ENCODE peak calls at places on chromosomes 3 and 15, in four cellular contexts. T is posterior cingulate gyrus, M is caudate nucleus, L is HEK293T. N is an unnamed sample.

GRCh38 chr15:31457161-31457560 is 130.5 kb downstream of the KLF13 start:
- DNase-seq in T (no peak), L (no peak), M (no peak), N (no peak)

GRCh38 chr3:133038089-133038730 is at the start of gene TMEM108:
- DNase-seq in L (peak; percentile 95), M (peak; percentile 77), T (peak; percentile 97), N (peak; percentile 95)

GRCh38 chr3:52298147-52299098 is 10.8 kb downstream of the GLYCTK start:
- DNase-seq in T (no peak), L (no peak), M (no peak), N (no peak)

GRCh38 chr3:123586966-123587365 is 2.1 kb upstream of the HACD2 start:
- DNase-seq in L (no peak), M (no peak), T (no peak), N (no peak)

GRCh38 chr3:46480481-46481195 is 15.9 kb upstream of the LTF start:
- DNase-seq in T (no peak), M (no peak), L (no peak), N (no peak)

GRCh38 chr3:129603561-129603942 is 2.9 kb downstream of the PLXND1 start:
- DNase-seq in T (no peak), M (no peak), L (no peak), N (no peak)

GRCh38 chr3:14570089-14570488 is 29.9 kb upstream of the GRIP2 start:
- DNase-seq in M (no peak), L (no peak), T (no peak), N (no peak)

GRCh38 chr3:64187065-64187959 is 38.0 kb downstream of the PRICKLE2 start:
- DNase-seq in T (peak; percentile 25), L (peak; percentile 51), M (peak; percentile 2), N (peak; percentile 17)

GRCh38 chr3:98809561-98809960 is 46.4 kb downstream of the ST3GAL6 start:
- DNase-seq in T (no peak), M (no peak), L (no peak), N (no peak)

GRCh38 chr15:97750071-97750470 is 210.4 kb upstream of the ARRDC4 start:
- DNase-seq in M (no peak), T (no peak), L (no peak), N (no peak)

GRCh38 chr3:10917176-10917575 is 75.4 kb upstream of the SLC6A1 start:
- DNase-seq in M (no peak), T (no peak), L (no peak), N (no peak)

GRCh38 chr3:192835818-192836468 is 81.7 kb downstream of the MB21D2 start:
- DNase-seq in M (no peak), T (no peak), L (no peak), N (no peak)

GRCh38 chr3:126245811-126246727 is 65.7 kb upstream of the ALDH1L1 start:
- DNase-seq in L (peak; percentile 68), M (peak; percentile 24), T (peak; percentile 76), N (no peak)

GRCh38 chr15:70208332-70208731 is 110.6 kb upstream of the TLE3 start:
- DNase-seq in M (no peak), L (no peak), T (no peak), N (no peak)

GRCh38 chr3:67382551-67382950 is 271.9 kb downstream of the SUCLG2 start:
- DNase-seq in M (no peak), L (no peak), T (no peak), N (no peak)

GRCh38 chr3:7964899-7965298 is 536.7 kb upstream of the LMCD1 start:
- DNase-seq in M (no peak), L (no peak), T (no peak), N (no peak)

GRCh38 chr3:43539321-43539720 is 82.5 kb downstream of the ANO10 start:
- DNase-seq in M (no peak), L (no peak), T (no peak), N (no peak)

GRCh38 chr15:31158858-31159569 is 57.5 kb upstream of the TRPM1 start:
- DNase-seq in M (no peak), T (no peak), L (no peak), N (no peak)

GRCh38 chr3:49900491-49901153 is 3.1 kb downstream of the MST1R start:
- DNase-seq in M (no peak), L (no peak), T (no peak), N (peak; percentile 8)

GRCh38 chr15:48388017-48388936 is 57.0 kb downstream of the DUT start:
- DNase-seq in M (no peak), T (no peak), L (peak; percentile 12), N (no peak)

GRCh38 chr3:48400824-48401433 is 28.9 kb downstream of the FBXW12 start:
- DNase-seq in M (peak; percentile 19), T (peak; percentile 54), L (peak; percentile 80), N (peak; percentile 46)

GRCh38 chr3:96844204-96844514 is 29.8 kb downstream of the EPHA6 start:
- DNase-seq in M (no peak), T (no peak), L (no peak), N (no peak)

GRCh38 chr3:159627229-159627628 is 361.4 kb upstream of the IL12A start:
- DNase-seq in L (no peak), M (no peak), T (no peak), N (no peak)

GRCh38 chr3:148329481-148330220 is 368.1 kb upstream of the AGTR1 start:
- DNase-seq in L (no peak), T (no peak), M (no peak), N (no peak)

GRCh38 chr15:71914092-71914491 is 103.7 kb downstream of the NR2E3 start:
- DNase-seq in T (no peak), L (no peak), M (no peak), N (no peak)

GRCh38 chr3:151234825-151235224 is 31.8 kb upstream of the GPR171 start:
- DNase-seq in T (no peak), M (no peak), L (no peak), N (no peak)

GRCh38 chr3:122533931-122534334 is 19.2 kb upstream of the KPNA1 start:
- DNase-seq in M (no peak), T (no peak), L (no peak), N (no peak)

GRCh38 chr15:39573844-39574243 is 7.0 kb upstream of the THBS1 start:
- DNase-seq in M (no peak), T (no peak), L (no peak), N (no peak)

N was measured in substantia nigra.